ENCODE peak calls at places on chromosome 1, in ten cellular contexts. One of them, this sample, is unnamed.

GRCh38 chr1:187374742-187375141 is 546.0 kb downstream of the PLA2G4A start:
- DNase-seq in T-helper 1 cell: no peak
- DNase-seq in BJ: no peak
- DNase-seq in EL: no peak
- DNase-seq in suprapubic skin: no peak
- DNase-seq in stimulated activated CD8-positive, alpha-beta memory T cell treated with anti-CD3 and anti-CD28 coated beads, Interleukin-4, amount 100 ng/mL, for 1 hour: no peak
- DNase-seq in T-cell: no peak
- DNase-seq in NCI-H1417: no peak
- DNase-seq in HFF-Myc: no peak
- DNase-seq in stimulated activated CD4-positive, alpha-beta T cell treated with anti-CD3 and anti-CD28 coated beads, TNF-alpha, amount 100 ng/mL, for 1 hour: no peak
- DNase-seq in this sample: no peak

GRCh38 chr1:186617860-186618780 is 62.1 kb downstream of the PTGS2 start:
- DNase-seq in EL: peak
- DNase-seq in stimulated activated CD8-positive, alpha-beta memory T cell treated with anti-CD3 and anti-CD28 coated beads, Interleukin-4, amount 100 ng/mL, for 1 hour: no peak
- DNase-seq in T-helper 1 cell: no peak
- DNase-seq in stimulated activated CD4-positive, alpha-beta T cell treated with anti-CD3 and anti-CD28 coated beads, TNF-alpha, amount 100 ng/mL, for 1 hour: no peak
- DNase-seq in suprapubic skin: peak
- DNase-seq in T-cell: peak
- DNase-seq in BJ: no peak
- DNase-seq in NCI-H1417: no peak
- DNase-seq in HFF-Myc: no peak
- DNase-seq in this sample: peak

GRCh38 chr1:158022554-158023278 is 29.3 kb downstream of the KIRREL1 start:
- DNase-seq in stimulated activated CD4-positive, alpha-beta T cell treated with anti-CD3 and anti-CD28 coated beads, TNF-alpha, amount 100 ng/mL, for 1 hour: no peak
- DNase-seq in EL: no peak
- DNase-seq in T-cell: no peak
- DNase-seq in suprapubic skin: no peak
- DNase-seq in NCI-H1417: no peak
- DNase-seq in stimulated activated CD8-positive, alpha-beta memory T cell treated with anti-CD3 and anti-CD28 coated beads, Interleukin-4, amount 100 ng/mL, for 1 hour: no peak
- DNase-seq in T-helper 1 cell: no peak
- DNase-seq in BJ: no peak
- DNase-seq in HFF-Myc: no peak
- DNase-seq in this sample: no peak

GRCh38 chr1:186841599-186841998 is 12.8 kb downstream of the PLA2G4A start:
- DNase-seq in EL: no peak
- DNase-seq in T-helper 1 cell: no peak
- DNase-seq in BJ: no peak
- DNase-seq in NCI-H1417: no peak
- DNase-seq in stimulated activated CD8-positive, alpha-beta memory T cell treated with anti-CD3 and anti-CD28 coated beads, Interleukin-4, amount 100 ng/mL, for 1 hour: no peak
- DNase-seq in suprapubic skin: no peak
- DNase-seq in stimulated activated CD4-positive, alpha-beta T cell treated with anti-CD3 and anti-CD28 coated beads, TNF-alpha, amount 100 ng/mL, for 1 hour: no peak
- DNase-seq in T-cell: no peak
- DNase-seq in HFF-Myc: no peak
- DNase-seq in this sample: no peak

GRCh38 chr1:61491497-61491896 is 233.4 kb downstream of the TM2D1 start:
- DNase-seq in T-helper 1 cell: no peak
- DNase-seq in BJ: peak
- DNase-seq in EL: peak
- DNase-seq in stimulated activated CD8-positive, alpha-beta memory T cell treated with anti-CD3 and anti-CD28 coated beads, Interleukin-4, amount 100 ng/mL, for 1 hour: no peak
- DNase-seq in suprapubic skin: no peak
- DNase-seq in stimulated activated CD4-positive, alpha-beta T cell treated with anti-CD3 and anti-CD28 coated beads, TNF-alpha, amount 100 ng/mL, for 1 hour: no peak
- DNase-seq in T-cell: no peak
- DNase-seq in NCI-H1417: no peak
- DNase-seq in HFF-Myc: no peak
- DNase-seq in this sample: no peak

GRCh38 chr1:117655220-117655577 is 49.4 kb downstream of the TENT5C start:
- DNase-seq in HFF-Myc: no peak
- DNase-seq in BJ: no peak
- DNase-seq in NCI-H1417: no peak
- DNase-seq in EL: peak
- DNase-seq in stimulated activated CD4-positive, alpha-beta T cell treated with anti-CD3 and anti-CD28 coated beads, TNF-alpha, amount 100 ng/mL, for 1 hour: no peak
- DNase-seq in T-cell: no peak
- DNase-seq in suprapubic skin: no peak
- DNase-seq in T-helper 1 cell: no peak
- DNase-seq in stimulated activated CD8-positive, alpha-beta memory T cell treated with anti-CD3 and anti-CD28 coated beads, Interleukin-4, amount 100 ng/mL, for 1 hour: no peak
- DNase-seq in this sample: no peak

GRCh38 chr1:21020151-21020550 is 156.5 kb downstream of the EIF4G3 start:
- DNase-seq in BJ: no peak
- DNase-seq in HFF-Myc: no peak
- DNase-seq in EL: no peak
- DNase-seq in T-helper 1 cell: no peak
- DNase-seq in suprapubic skin: no peak
- DNase-seq in stimulated activated CD8-positive, alpha-beta memory T cell treated with anti-CD3 and anti-CD28 coated beads, Interleukin-4, amount 100 ng/mL, for 1 hour: no peak
- DNase-seq in T-cell: no peak
- DNase-seq in NCI-H1417: no peak
- DNase-seq in stimulated activated CD4-positive, alpha-beta T cell treated with anti-CD3 and anti-CD28 coated beads, TNF-alpha, amount 100 ng/mL, for 1 hour: no peak
- DNase-seq in this sample: no peak

GRCh38 chr1:165467706-165468105 is 22.8 kb upstream of the RXRG start:
- DNase-seq in suprapubic skin: no peak
- DNase-seq in HFF-Myc: no peak
- DNase-seq in T-cell: no peak
- DNase-seq in NCI-H1417: no peak
- DNase-seq in stimulated activated CD4-positive, alpha-beta T cell treated with anti-CD3 and anti-CD28 coated beads, TNF-alpha, amount 100 ng/mL, for 1 hour: no peak
- DNase-seq in EL: no peak
- DNase-seq in stimulated activated CD8-positive, alpha-beta memory T cell treated with anti-CD3 and anti-CD28 coated beads, Interleukin-4, amount 100 ng/mL, for 1 hour: no peak
- DNase-seq in T-helper 1 cell: no peak
- DNase-seq in BJ: no peak
- DNase-seq in this sample: no peak

GRCh38 chr1:146032613-146033219 is 11.2 kb upstream of the HJV start:
- DNase-seq in stimulated activated CD4-positive, alpha-beta T cell treated with anti-CD3 and anti-CD28 coated beads, TNF-alpha, amount 100 ng/mL, for 1 hour: no peak
- DNase-seq in BJ: no peak
- DNase-seq in NCI-H1417: peak
- DNase-seq in T-cell: no peak
- DNase-seq in stimulated activated CD8-positive, alpha-beta memory T cell treated with anti-CD3 and anti-CD28 coated beads, Interleukin-4, amount 100 ng/mL, for 1 hour: no peak
- DNase-seq in suprapubic skin: no peak
- DNase-seq in T-helper 1 cell: no peak
- DNase-seq in EL: peak
- DNase-seq in HFF-Myc: no peak
- DNase-seq in this sample: no peak

GRCh38 chr1:72000809-72001208 is 281.5 kb downstream of the NEGR1 start:
- DNase-seq in T-helper 1 cell: no peak
- DNase-seq in stimulated activated CD4-positive, alpha-beta T cell treated with anti-CD3 and anti-CD28 coated beads, TNF-alpha, amount 100 ng/mL, for 1 hour: no peak
- DNase-seq in BJ: no peak
- DNase-seq in HFF-Myc: peak
- DNase-seq in stimulated activated CD8-positive, alpha-beta memory T cell treated with anti-CD3 and anti-CD28 coated beads, Interleukin-4, amount 100 ng/mL, for 1 hour: no peak
- DNase-seq in EL: peak
- DNase-seq in suprapubic skin: no peak
- DNase-seq in NCI-H1417: no peak
- DNase-seq in T-cell: no peak
- DNase-seq in this sample: no peak

GRCh38 chr1:145960468-145961108 is 2.8 kb upstream of the LIX1L start:
- DNase-seq in BJ: no peak
- DNase-seq in T-helper 1 cell: peak
- DNase-seq in stimulated activated CD4-positive, alpha-beta T cell treated with anti-CD3 and anti-CD28 coated beads, TNF-alpha, amount 100 ng/mL, for 1 hour: no peak
- DNase-seq in EL: peak
- DNase-seq in suprapubic skin: peak
- DNase-seq in T-cell: no peak
- DNase-seq in HFF-Myc: no peak
- DNase-seq in NCI-H1417: peak
- DNase-seq in stimulated activated CD8-positive, alpha-beta memory T cell treated with anti-CD3 and anti-CD28 coated beads, Interleukin-4, amount 100 ng/mL, for 1 hour: no peak
- DNase-seq in this sample: peak

GRCh38 chr1:58732087-58732486 is 32.2 kb upstream of the MYSM1 start:
- DNase-seq in NCI-H1417: no peak
- DNase-seq in T-helper 1 cell: no peak
- DNase-seq in EL: no peak
- DNase-seq in suprapubic skin: no peak
- DNase-seq in T-cell: no peak
- DNase-seq in BJ: no peak
- DNase-seq in stimulated activated CD8-positive, alpha-beta memory T cell treated with anti-CD3 and anti-CD28 coated beads, Interleukin-4, amount 100 ng/mL, for 1 hour: no peak
- DNase-seq in HFF-Myc: no peak
- DNase-seq in stimulated activated CD4-positive, alpha-beta T cell treated with anti-CD3 and anti-CD28 coated beads, TNF-alpha, amount 100 ng/mL, for 1 hour: no peak
- DNase-seq in this sample: no peak

GRCh38 chr1:55044617-55045397 is 5.5 kb downstream of the PCSK9 start:
- DNase-seq in EL: no peak
- DNase-seq in stimulated activated CD4-positive, alpha-beta T cell treated with anti-CD3 and anti-CD28 coated beads, TNF-alpha, amount 100 ng/mL, for 1 hour: no peak
- DNase-seq in NCI-H1417: no peak
- DNase-seq in BJ: no peak
- DNase-seq in suprapubic skin: no peak
- DNase-seq in T-helper 1 cell: no peak
- DNase-seq in stimulated activated CD8-positive, alpha-beta memory T cell treated with anti-CD3 and anti-CD28 coated beads, Interleukin-4, amount 100 ng/mL, for 1 hour: no peak
- DNase-seq in HFF-Myc: no peak
- DNase-seq in T-cell: no peak
- DNase-seq in this sample: no peak

This sample was measured in GM06990.